ENCODE peak calls at places on chromosomes 11 and 22, in seven cellular contexts. U is kidney tubule cell; G is activated naive CD8-positive, alpha-beta T cell treated with anti-CD3 and anti-CD28 coated beads, Interleukin-2, amount 50 U/mL, for 24 hours; D is type B pancreatic cell; V is nucleus accumbens; B is NCI-H1436; S is left lung. A is an unnamed sample.

GRCh38 chr11:117230286-117230961 is 1.4 kb downstream of the PCSK7 start:
- DNase-seq in U (no peak), D (no peak), S (no peak), V (no peak), G (peak; percentile 55), B (no peak), A (no peak)

GRCh38 chr11:86214710-86215109 is 29.8 kb upstream of the EED start:
- DNase-seq in S (no peak), D (no peak), B (no peak), V (no peak), G (peak; percentile 85), U (peak; percentile 49), A (no peak)

GRCh38 chr11:14015711-14016110 is 53.2 kb downstream of the SPON1 start:
- DNase-seq in U (peak; percentile 90), V (no peak), B (no peak), G (no peak), D (no peak), S (no peak), A (no peak)

GRCh38 chr11:76652989-76653673 is 17.4 kb downstream of the LRRC32 start:
- DNase-seq in D (peak; percentile 58), V (no peak), B (no peak), G (no peak), U (no peak), S (no peak), A (no peak)

GRCh38 chr22:35393116-35394010 is 6.6 kb upstream of the MCM5 start:
- DNase-seq in B (no peak), V (no peak), G (no peak), S (no peak), U (no peak), D (no peak), A (no peak)

GRCh38 chr22:22752556-22753477 is 108.4 kb downstream of the GGTLC2 start:
- DNase-seq in B (no peak), V (no peak), G (no peak), D (no peak), S (no peak), U (peak; percentile 69), A (no peak)

GRCh38 chr11:88484873-88485621 is 147.5 kb upstream of the CTSC start:
- DNase-seq in G (peak; percentile 40), V (no peak), B (no peak), D (no peak), U (peak; percentile 57), S (peak; percentile 37), A (peak; percentile 61)

GRCh38 chr11:131691558-131692041 is 321.2 kb downstream of the NTM start:
- DNase-seq in V (no peak), S (peak; percentile 82), U (peak; percentile 72), G (peak; percentile 40), D (no peak), B (peak; percentile 41), A (peak; percentile 97)

GRCh38 chr11:100647861-100648260 is 39.2 kb upstream of the ARHGAP42 start:
- DNase-seq in U (no peak), S (no peak), G (no peak), B (no peak), V (no peak), D (no peak), A (no peak)

GRCh38 chr22:27844256-27844655 is 42.7 kb upstream of the MN1 start:
- DNase-seq in G (no peak), B (no peak), U (no peak), S (no peak), V (no peak), D (no peak), A (no peak)

GRCh38 chr22:48823941-48824340 is 1003.7 kb downstream of the BRD1 start:
- DNase-seq in V (no peak), S (no peak), U (no peak), B (no peak), G (no peak), D (no peak), A (no peak)

GRCh38 chr11:82969811-82970210 is 68.3 kb downstream of the DDIAS start:
- DNase-seq in D (no peak), U (no peak), G (no peak), B (no peak), V (no peak), S (no peak), A (no peak)

GRCh38 chr11:5297671-5298070 is 4.1 kb downstream of the OR51B4 start:
- DNase-seq in G (no peak), U (no peak), D (no peak), V (no peak), B (no peak), S (no peak), A (no peak)

GRCh38 chr11:2750601-2751522 is 51.1 kb upstream of the KCNQ1OT1 start:
- DNase-seq in S (peak; percentile 47), V (no peak), G (no peak), D (no peak), B (peak; percentile 56), U (no peak), A (no peak)

GRCh38 chr11:112157274-112157766 is 6.6 kb downstream of the IL18 start:
- DNase-seq in V (no peak), D (no peak), B (no peak), S (no peak), G (no peak), U (peak; percentile 99), A (no peak)

GRCh38 chr11:121800240-121800639 is 315.8 kb downstream of the BLID start:
- DNase-seq in U (no peak), D (no peak), V (no peak), B (no peak), S (no peak), G (no peak), A (no peak)

GRCh38 chr11:210122-210802 is 2.8 kb downstream of the RIC8A start:
- DNase-seq in D (no peak), B (no peak), S (no peak), G (no peak), V (no peak), U (peak; percentile 90), A (no peak)

GRCh38 chr11:2777396-2777795 is 77.6 kb upstream of the KCNQ1OT1 start:
- DNase-seq in D (no peak), B (no peak), G (no peak), S (peak; percentile 39), U (peak; percentile 69), V (no peak), A (no peak)

A was measured in NCI-H526.